ENCODE peak calls at places on chromosomes 1 and 21, in five cellular contexts. P is spleen, I is breast epithelium, W is stomach, O is iPS DF 6.9. T is an unnamed sample.

GRCh38 chr21:45002381-45003204 is 62.8 kb downstream of the SLX9 start:
- DNase-seq in P (peak; percentile 72), W (no peak), O (no peak), I (no peak), T (no peak)

GRCh38 chr21:46082638-46083270 is 15.2 kb upstream of the COL6A2 start:
- DNase-seq in I (peak; percentile 43), P (peak; percentile 59), O (no peak), W (no peak), T (no peak)

GRCh38 chr21:29825936-29826335 is 113.9 kb downstream of the GRIK1 start:
- DNase-seq in P (no peak), W (no peak), I (no peak), O (no peak), T (no peak)

GRCh38 chr21:32770514-32771133 is 931 bp downstream of the PAXBP1 start:
- DNase-seq in W (no peak), I (no peak), P (no peak), O (no peak), T (no peak)

GRCh38 chr1:116169898-116170297 is 58.7 kb downstream of the MAB21L3 start:
- DNase-seq in O (no peak), W (no peak), I (no peak), P (no peak), T (no peak)

GRCh38 chr1:20699558-20699957 is 18.2 kb downstream of the KIF17 start:
- DNase-seq in O (no peak), I (no peak), P (no peak), W (no peak), T (no peak)

GRCh38 chr1:23722652-23723051 is 20.6 kb upstream of the ELOA start:
- DNase-seq in P (peak; percentile 54), W (no peak), O (no peak), I (no peak), T (no peak)

GRCh38 chr1:97507863-97508262 is 413.0 kb downstream of the DPYD start:
- DNase-seq in I (no peak), O (no peak), W (no peak), P (no peak), T (no peak)

GRCh38 chr21:30831194-30831765 is 1.7 kb upstream of the KRTAP7-1 start:
- DNase-seq in P (no peak), W (no peak), I (no peak), O (peak; percentile 20), T (no peak)

GRCh38 chr1:167797005-167797404 is 75.2 kb downstream of the MPZL1 start:
- DNase-seq in W (peak; percentile 28), P (no peak), I (no peak), O (no peak), T (no peak)

GRCh38 chr1:1033009-1033587 is 13.2 kb downstream of the AGRN start:
- DNase-seq in O (peak; percentile 87), P (peak; percentile 96), I (peak; percentile 92), W (peak; percentile 92), T (no peak)

GRCh38 chr1:14242870-14243269 is 355.6 kb upstream of the KAZN start:
- DNase-seq in I (no peak), W (no peak), O (no peak), P (no peak), T (no peak)

GRCh38 chr1:25174363-25174729 is 58.0 kb downstream of the SYF2 start:
- DNase-seq in P (no peak), O (no peak), W (no peak), I (no peak), T (no peak)
- H3K4me3 ChIP-seq in P (no peak overlapping the region), O (no peak overlapping the region), W (no peak overlapping the region), I (no peak overlapping the region), T (no peak overlapping the region)

GRCh38 chr1:91098299-91098901 is 76.6 kb upstream of the ZNF644 start:
- DNase-seq in I (no peak), P (no peak), W (no peak), O (no peak), T (no peak)
- H3K27ac ChIP-seq in I (no peak overlapping the region), P (no peak overlapping the region), W (no peak overlapping the region), O (no peak overlapping the region), T (no peak overlapping the region)

GRCh38 chr1:226881515-226882185 is 11.2 kb downstream of the PSEN2 start:
- DNase-seq in O (no peak), I (no peak), P (peak; percentile 74), W (no peak), T (no peak)
- H3K4me3 ChIP-seq in O (no peak overlapping the region), I (no peak overlapping the region), P (no peak overlapping the region), W (no peak overlapping the region), T (no peak overlapping the region)

GRCh38 chr1:93526431-93526830 is 78.5 kb downstream of the FNBP1L start:
- DNase-seq in W (no peak), P (no peak), O (no peak), I (no peak), T (no peak)
- H3K27ac ChIP-seq in W (no peak overlapping the region), P (no peak overlapping the region), O (no peak overlapping the region), I (peak overlapping the region; percentile 88), T (no peak overlapping the region)

DNA sequence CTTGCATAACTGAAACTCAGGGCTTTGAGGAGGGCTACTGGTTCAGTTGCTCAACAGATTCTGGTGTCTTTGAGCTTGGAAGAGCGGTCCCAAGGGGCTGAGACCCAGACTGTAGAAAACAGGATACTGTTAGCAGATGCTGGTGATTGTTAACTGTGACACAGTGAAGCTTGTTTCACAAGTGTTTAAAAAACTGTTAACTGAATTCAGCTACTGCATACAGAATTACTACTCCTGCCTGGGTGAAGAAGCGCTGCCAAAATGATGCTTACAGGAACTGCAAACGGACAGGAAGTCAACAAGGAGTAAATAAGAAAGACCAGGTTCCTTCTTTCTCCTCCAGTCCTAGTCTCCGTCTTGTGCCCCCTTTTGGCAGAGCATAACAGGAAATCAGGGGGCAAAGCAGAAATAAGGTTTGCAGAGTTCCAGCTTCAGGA is 195.3 kb upstream of the USP25 start:
- DNase-seq in W (no peak), P (no peak), I (no peak), O (no peak), T (no peak)
- H3K4me3 ChIP-seq in W (no peak overlapping the region), P (no peak overlapping the region), I (no peak overlapping the region), O (no peak overlapping the region), T (no peak overlapping the region)

GRCh38 chr1:203557390-203557789 is 63.4 kb downstream of the OPTC start:
- DNase-seq in I (no peak), P (no peak), W (no peak), O (no peak), T (no peak)
- H3K27ac ChIP-seq in I (peak overlapping the region; percentile 85), P (no peak overlapping the region), W (no peak overlapping the region), O (no peak overlapping the region), T (no peak overlapping the region)

GRCh38 chr21:38223893-38224540 is 32.8 kb upstream of the KCNJ15 start:
- DNase-seq in I (no peak), O (peak; percentile 29), P (no peak), W (no peak), T (no peak)
- H3K4me3 ChIP-seq in I (no peak overlapping the region), O (no peak overlapping the region), P (no peak overlapping the region), W (no peak overlapping the region), T (no peak overlapping the region)

GRCh38 chr1:178341218-178341956 is 155.4 kb downstream of the CLEC20A start:
- DNase-seq in I (peak; percentile 73), W (peak; percentile 72), O (peak; percentile 83), P (no peak), T (no peak)

GRCh38 chr1:178345238-178345637 is 151.5 kb downstream of the CLEC20A start:
- DNase-seq in I (no peak), O (no peak), W (no peak), P (no peak), T (no peak)

GRCh38 chr1:178339834-178340233 is 156.9 kb downstream of the CLEC20A start:
- DNase-seq in I (no peak), W (no peak), O (no peak), P (no peak), T (no peak)

GRCh38 chr1:178344513-178345077 is 152.2 kb downstream of the CLEC20A start:
- DNase-seq in W (no peak), P (no peak), O (peak; percentile 33), I (no peak), T (peak; percentile 51)

DNA sequence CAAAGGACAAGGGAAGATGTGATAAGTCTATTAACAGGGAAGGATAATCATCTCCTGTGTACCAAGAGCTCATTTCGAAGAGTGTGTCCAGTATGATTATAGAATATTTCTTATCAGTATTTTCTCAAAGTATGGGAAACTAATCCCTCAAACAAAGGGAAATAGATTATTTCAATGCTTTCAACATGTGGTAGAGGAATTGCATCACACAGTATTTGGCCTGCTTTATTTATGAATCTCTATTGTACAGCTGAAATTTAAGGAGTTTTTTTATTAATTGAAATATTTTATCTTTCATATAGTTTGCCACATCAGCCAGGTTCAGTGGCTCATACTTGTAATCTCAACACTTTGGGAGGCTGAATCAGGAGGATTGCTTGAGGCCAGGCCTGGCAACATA is 150.9 kb downstream of the CLEC20A start:
- DNase-seq in W (no peak), O (no peak), P (no peak), I (no peak), T (no peak)
- H3K27ac ChIP-seq in W (no peak overlapping the region), O (no peak overlapping the region), P (no peak overlapping the region), I (no peak overlapping the region), T (no peak overlapping the region)

DNA sequence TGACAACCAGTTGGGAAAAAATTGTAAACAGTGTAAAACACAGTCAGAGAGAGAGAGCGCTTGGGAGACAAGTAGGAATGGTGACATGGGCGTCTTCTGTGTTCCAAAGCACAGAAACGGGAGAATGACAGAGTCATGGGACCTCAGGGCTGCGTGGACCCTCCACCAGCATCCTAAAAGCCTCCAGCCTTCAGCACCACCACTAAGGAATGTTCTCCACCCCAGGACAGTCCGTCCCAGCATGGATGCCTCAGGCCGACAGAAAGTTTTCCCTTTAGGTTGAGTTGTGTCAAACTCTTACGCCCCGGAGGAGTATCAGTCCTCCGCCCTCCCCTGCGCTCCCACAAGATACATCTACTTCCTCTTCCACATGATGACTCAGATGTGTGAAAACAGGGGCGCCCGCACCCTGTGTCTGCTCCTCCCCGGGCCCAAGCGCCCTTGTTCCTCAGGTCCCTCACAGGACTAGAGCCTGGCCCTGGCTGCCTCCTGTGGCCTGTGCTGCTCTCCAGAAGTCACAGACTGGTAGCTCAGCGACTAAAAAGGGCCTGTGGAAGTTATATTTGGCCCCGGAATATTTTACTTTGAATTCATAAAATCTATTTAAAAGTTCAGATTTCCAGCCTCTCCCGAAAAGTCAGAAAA is 63.9 kb upstream of the EFHD2 start:
- DNase-seq in O (no peak), I (no peak), P (peak; percentile 91), W (peak; percentile 72), T (no peak)
- H3K4me3 ChIP-seq in O (no peak overlapping the region), I (no peak overlapping the region), P (no peak overlapping the region), W (no peak overlapping the region), T (no peak overlapping the region)

GRCh38 chr1:212608956-212609700 is 567 bp downstream of the ATF3 start:
- DNase-seq in P (peak; percentile 88), O (no peak), W (peak; percentile 57), I (peak; percentile 63), T (no peak)
- H3K27ac ChIP-seq in P (peak overlapping the region; percentile 90), O (no peak overlapping the region), W (peak overlapping the region; percentile 99), I (peak overlapping the region; percentile 96), T (peak overlapping the region; percentile 84)